ENCODE peak calls at places on chromosomes 1 and 21, in ten cellular contexts. One of them, this sample, is unnamed.

GRCh38 chr1:94925561-94926364 is 1.1 kb downstream of the CNN3 start:
- DNase-seq in breast epithelium: peak
- DNase-seq in transverse colon: peak
- DNase-seq in H1: peak
- DNase-seq in sigmoid colon: peak
- DNase-seq in prostate gland: peak
- DNase-seq in esophagus muscularis mucosa: peak
- DNase-seq in upper lobe of left lung: peak
- DNase-seq in stomach: peak
- DNase-seq in GM23338: peak
- DNase-seq in this sample: no peak

GRCh38 chr21:28336299-28336698 is 656.4 kb downstream of the LTN1 start:
- DNase-seq in stomach: peak
- DNase-seq in H1: no peak
- DNase-seq in prostate gland: peak
- DNase-seq in GM23338: peak
- DNase-seq in upper lobe of left lung: no peak
- DNase-seq in sigmoid colon: no peak
- DNase-seq in breast epithelium: no peak
- DNase-seq in transverse colon: no peak
- DNase-seq in esophagus muscularis mucosa: no peak
- DNase-seq in this sample: no peak

GRCh38 chr1:31704261-31705079 is 653 bp upstream of the COL16A1 start:
- DNase-seq in transverse colon: peak
- DNase-seq in stomach: peak
- DNase-seq in breast epithelium: no peak
- DNase-seq in sigmoid colon: peak
- DNase-seq in H1: no peak
- DNase-seq in esophagus muscularis mucosa: no peak
- DNase-seq in upper lobe of left lung: no peak
- DNase-seq in prostate gland: peak
- DNase-seq in GM23338: peak
- DNase-seq in this sample: no peak

GRCh38 chr1:218585565-218586184 is 240.5 kb downstream of the TGFB2 start:
- DNase-seq in GM23338: peak
- DNase-seq in transverse colon: no peak
- DNase-seq in H1: peak
- DNase-seq in breast epithelium: no peak
- DNase-seq in stomach: no peak
- DNase-seq in prostate gland: no peak
- DNase-seq in upper lobe of left lung: no peak
- DNase-seq in sigmoid colon: no peak
- DNase-seq in esophagus muscularis mucosa: no peak
- DNase-seq in this sample: no peak

GRCh38 chr1:160830321-160831153 is 32.1 kb downstream of the CD244 start:
- DNase-seq in upper lobe of left lung: peak
- DNase-seq in stomach: peak
- DNase-seq in esophagus muscularis mucosa: peak
- DNase-seq in sigmoid colon: no peak
- DNase-seq in H1: no peak
- DNase-seq in breast epithelium: no peak
- DNase-seq in transverse colon: peak
- DNase-seq in GM23338: peak
- DNase-seq in prostate gland: peak
- DNase-seq in this sample: peak

GRCh38 chr1:116486424-116486823 is 84.4 kb downstream of the CD58 start:
- DNase-seq in H1: no peak
- DNase-seq in transverse colon: no peak
- DNase-seq in sigmoid colon: no peak
- DNase-seq in stomach: no peak
- DNase-seq in esophagus muscularis mucosa: no peak
- DNase-seq in prostate gland: no peak
- DNase-seq in breast epithelium: no peak
- DNase-seq in upper lobe of left lung: no peak
- DNase-seq in GM23338: no peak
- DNase-seq in this sample: no peak

GRCh38 chr1:155050560-155051341 is at the start of gene ADAM15:
- DNase-seq in H1: no peak
- DNase-seq in esophagus muscularis mucosa: no peak
- DNase-seq in GM23338: peak
- DNase-seq in stomach: peak
- DNase-seq in transverse colon: peak
- DNase-seq in breast epithelium: peak
- DNase-seq in prostate gland: peak
- DNase-seq in sigmoid colon: peak
- DNase-seq in upper lobe of left lung: peak
- DNase-seq in this sample: peak

GRCh38 chr1:246554201-246554600 is 11.9 kb downstream of the TFB2M start:
- DNase-seq in upper lobe of left lung: no peak
- DNase-seq in prostate gland: no peak
- DNase-seq in GM23338: no peak
- DNase-seq in breast epithelium: no peak
- DNase-seq in H1: no peak
- DNase-seq in stomach: no peak
- DNase-seq in esophagus muscularis mucosa: no peak
- DNase-seq in transverse colon: no peak
- DNase-seq in sigmoid colon: no peak
- DNase-seq in this sample: no peak

GRCh38 chr1:2592672-2593071 is 6.1 kb downstream of the PRXL2B start:
- DNase-seq in H1: no peak
- DNase-seq in esophagus muscularis mucosa: no peak
- DNase-seq in stomach: peak
- DNase-seq in transverse colon: peak
- DNase-seq in sigmoid colon: peak
- DNase-seq in breast epithelium: no peak
- DNase-seq in GM23338: no peak
- DNase-seq in prostate gland: peak
- DNase-seq in upper lobe of left lung: no peak
- DNase-seq in this sample: peak

GRCh38 chr21:15293251-15293650 is 228.5 kb upstream of the NRIP1 start:
- DNase-seq in esophagus muscularis mucosa: no peak
- DNase-seq in stomach: no peak
- DNase-seq in transverse colon: no peak
- DNase-seq in sigmoid colon: no peak
- DNase-seq in breast epithelium: no peak
- DNase-seq in prostate gland: no peak
- DNase-seq in GM23338: peak
- DNase-seq in upper lobe of left lung: no peak
- DNase-seq in H1: no peak
- DNase-seq in this sample: no peak

GRCh38 chr21:37159053-37159776 is 86.2 kb downstream of the TTC3 start:
- DNase-seq in H1: no peak
- DNase-seq in stomach: no peak
- DNase-seq in GM23338: no peak
- DNase-seq in esophagus muscularis mucosa: no peak
- DNase-seq in upper lobe of left lung: no peak
- DNase-seq in sigmoid colon: no peak
- DNase-seq in prostate gland: no peak
- DNase-seq in breast epithelium: no peak
- DNase-seq in transverse colon: no peak
- DNase-seq in this sample: no peak

GRCh38 chr1:36620142-36620541 is 137.4 kb upstream of the CSF3R start:
- DNase-seq in GM23338: no peak
- DNase-seq in sigmoid colon: no peak
- DNase-seq in prostate gland: no peak
- DNase-seq in upper lobe of left lung: no peak
- DNase-seq in breast epithelium: no peak
- DNase-seq in esophagus muscularis mucosa: no peak
- DNase-seq in stomach: no peak
- DNase-seq in H1: no peak
- DNase-seq in transverse colon: no peak
- DNase-seq in this sample: no peak

GRCh38 chr1:205480349-205481278 is 23.9 kb upstream of the CDK18 start:
- DNase-seq in breast epithelium: no peak
- DNase-seq in stomach: no peak
- DNase-seq in transverse colon: no peak
- DNase-seq in sigmoid colon: no peak
- DNase-seq in prostate gland: no peak
- DNase-seq in esophagus muscularis mucosa: no peak
- DNase-seq in H1: no peak
- DNase-seq in upper lobe of left lung: no peak
- DNase-seq in GM23338: no peak
- DNase-seq in this sample: no peak

GRCh38 chr1:16173447-16174260 is 17.8 kb upstream of the EPHA2 start:
- DNase-seq in esophagus muscularis mucosa: no peak
- DNase-seq in breast epithelium: peak
- DNase-seq in prostate gland: peak
- DNase-seq in sigmoid colon: no peak
- DNase-seq in transverse colon: peak
- DNase-seq in GM23338: no peak
- DNase-seq in stomach: peak
- DNase-seq in upper lobe of left lung: peak
- DNase-seq in H1: no peak
- DNase-seq in this sample: peak

GRCh38 chr1:237736372-237737029 is 154.2 kb downstream of the ZP4 start:
- DNase-seq in transverse colon: no peak
- DNase-seq in prostate gland: no peak
- DNase-seq in stomach: no peak
- DNase-seq in GM23338: peak
- DNase-seq in sigmoid colon: no peak
- DNase-seq in breast epithelium: no peak
- DNase-seq in esophagus muscularis mucosa: no peak
- DNase-seq in upper lobe of left lung: no peak
- DNase-seq in H1: no peak
- DNase-seq in this sample: no peak

GRCh38 chr21:31479714-31480113 is 135.7 kb upstream of the TIAM1 start:
- DNase-seq in transverse colon: no peak
- DNase-seq in stomach: no peak
- DNase-seq in prostate gland: no peak
- DNase-seq in H1: no peak
- DNase-seq in sigmoid colon: no peak
- DNase-seq in GM23338: no peak
- DNase-seq in esophagus muscularis mucosa: no peak
- DNase-seq in upper lobe of left lung: no peak
- DNase-seq in breast epithelium: no peak
- DNase-seq in this sample: no peak

GRCh38 chr1:231374394-231374793 is 36.3 kb downstream of the SPRTN start:
- DNase-seq in breast epithelium: no peak
- DNase-seq in transverse colon: no peak
- DNase-seq in upper lobe of left lung: no peak
- DNase-seq in stomach: no peak
- DNase-seq in sigmoid colon: no peak
- DNase-seq in H1: no peak
- DNase-seq in esophagus muscularis mucosa: no peak
- DNase-seq in GM23338: no peak
- DNase-seq in prostate gland: no peak
- DNase-seq in this sample: no peak

DNA sequence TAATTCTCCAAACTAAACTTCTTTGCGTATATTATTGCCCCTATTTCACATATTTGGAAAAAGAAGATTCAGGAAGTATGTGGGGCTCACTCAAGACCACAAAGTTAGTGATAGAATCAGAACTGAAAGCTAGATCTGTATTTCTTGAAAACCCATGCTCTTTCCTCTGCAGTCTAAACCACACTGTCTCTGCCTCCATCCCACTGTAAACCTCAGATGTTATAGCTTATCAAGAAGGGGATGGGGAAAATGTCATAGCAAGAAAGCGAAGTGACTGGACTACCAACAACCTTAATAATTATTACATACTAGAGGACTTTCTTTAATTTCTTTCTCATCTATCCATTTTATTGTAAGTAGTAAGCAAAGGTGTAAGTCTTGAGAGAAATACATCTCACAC is 257.7 kb upstream of the SGIP1 start:
- DNase-seq in transverse colon: no peak
- DNase-seq in prostate gland: no peak
- DNase-seq in esophagus muscularis mucosa: no peak
- DNase-seq in upper lobe of left lung: no peak
- DNase-seq in sigmoid colon: no peak
- DNase-seq in stomach: no peak
- DNase-seq in H1: no peak
- DNase-seq in breast epithelium: no peak
- DNase-seq in GM23338: no peak
- DNase-seq in this sample: no peak
- H3K27ac ChIP-seq in transverse colon: peak
- H3K27ac ChIP-seq in prostate gland: no peak
- H3K27ac ChIP-seq in esophagus muscularis mucosa: peak
- H3K27ac ChIP-seq in upper lobe of left lung: peak
- H3K27ac ChIP-seq in sigmoid colon: peak
- H3K27ac ChIP-seq in stomach: peak
- H3K27ac ChIP-seq in H1: no peak
- H3K27ac ChIP-seq in breast epithelium: peak
- H3K27ac ChIP-seq in GM23338: no peak
- H3K27ac ChIP-seq in this sample: no peak

GRCh38 chr1:37705399-37705798 is 13.1 kb downstream of the CDCA8 start:
- DNase-seq in stomach: no peak
- DNase-seq in esophagus muscularis mucosa: no peak
- DNase-seq in GM23338: no peak
- DNase-seq in prostate gland: no peak
- DNase-seq in transverse colon: no peak
- DNase-seq in sigmoid colon: no peak
- DNase-seq in upper lobe of left lung: no peak
- DNase-seq in breast epithelium: no peak
- DNase-seq in H1: no peak
- DNase-seq in this sample: no peak
- TF ChIP-seq POLR2AphosphoS5 in stomach: no peak
- TF ChIP-seq POLR2AphosphoS5 in esophagus muscularis mucosa: no peak
- TF ChIP-seq POLR2AphosphoS5 in GM23338: no peak
- TF ChIP-seq POLR2AphosphoS5 in prostate gland: no peak
- TF ChIP-seq POLR2AphosphoS5 in transverse colon: no peak
- TF ChIP-seq POLR2AphosphoS5 in sigmoid colon: no peak
- TF ChIP-seq POLR2AphosphoS5 in upper lobe of left lung: no peak
- TF ChIP-seq POLR2AphosphoS5 in breast epithelium: no peak
- TF ChIP-seq POLR2AphosphoS5 in H1: no peak
- TF ChIP-seq POLR2AphosphoS5 in this sample: no peak

DNA sequence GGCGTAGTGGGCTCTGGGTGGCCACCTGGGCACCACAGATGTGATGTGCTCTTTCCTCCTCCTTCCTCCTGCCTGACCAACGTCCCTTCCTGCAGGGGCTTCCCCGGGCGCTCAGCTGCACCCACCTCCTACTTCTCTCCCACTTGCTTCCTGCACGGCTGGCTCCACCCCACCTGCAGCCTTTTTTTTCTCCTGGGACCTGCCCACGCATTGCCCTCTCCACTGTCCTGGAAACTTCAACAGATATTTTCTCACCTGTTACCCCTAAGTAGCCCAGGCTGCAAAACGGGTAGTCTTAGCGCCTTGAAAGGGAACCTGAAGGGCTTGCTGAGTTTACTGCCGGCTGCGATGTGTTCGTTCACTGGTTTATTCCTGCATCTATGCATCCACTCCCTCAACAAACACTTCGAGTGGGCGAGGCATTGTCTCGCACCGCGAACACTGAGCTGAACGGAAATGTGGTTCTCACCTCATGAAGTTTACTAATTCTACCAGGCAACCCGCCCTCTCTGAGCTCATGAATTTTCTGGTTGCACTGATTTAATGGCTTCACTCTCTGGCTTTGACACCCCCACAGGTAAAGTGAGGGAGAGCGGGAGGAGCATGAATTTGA is 23.6 kb downstream of the ZBTB18 start:
- DNase-seq in GM23338: no peak
- DNase-seq in esophagus muscularis mucosa: no peak
- DNase-seq in sigmoid colon: no peak
- DNase-seq in upper lobe of left lung: no peak
- DNase-seq in stomach: peak
- DNase-seq in H1: no peak
- DNase-seq in prostate gland: no peak
- DNase-seq in transverse colon: peak
- DNase-seq in breast epithelium: no peak
- DNase-seq in this sample: no peak
- H3K27ac ChIP-seq in GM23338: no peak
- H3K27ac ChIP-seq in esophagus muscularis mucosa: no peak
- H3K27ac ChIP-seq in sigmoid colon: no peak
- H3K27ac ChIP-seq in upper lobe of left lung: no peak
- H3K27ac ChIP-seq in stomach: no peak
- H3K27ac ChIP-seq in H1: no peak
- H3K27ac ChIP-seq in prostate gland: no peak
- H3K27ac ChIP-seq in transverse colon: no peak
- H3K27ac ChIP-seq in breast epithelium: no peak
- H3K27ac ChIP-seq in this sample: no peak

GRCh38 chr1:87111659-87112339 is 197.4 kb downstream of the HS2ST1 start:
- DNase-seq in esophagus muscularis mucosa: no peak
- DNase-seq in H1: no peak
- DNase-seq in breast epithelium: no peak
- DNase-seq in stomach: no peak
- DNase-seq in transverse colon: no peak
- DNase-seq in sigmoid colon: no peak
- DNase-seq in upper lobe of left lung: no peak
- DNase-seq in prostate gland: no peak
- DNase-seq in GM23338: no peak
- DNase-seq in this sample: no peak
- TF ChIP-seq POLR2AphosphoS5 in esophagus muscularis mucosa: no peak
- TF ChIP-seq POLR2AphosphoS5 in H1: no peak
- TF ChIP-seq POLR2AphosphoS5 in breast epithelium: no peak
- TF ChIP-seq POLR2AphosphoS5 in stomach: no peak
- TF ChIP-seq POLR2AphosphoS5 in transverse colon: no peak
- TF ChIP-seq POLR2AphosphoS5 in sigmoid colon: no peak
- TF ChIP-seq POLR2AphosphoS5 in upper lobe of left lung: no peak
- TF ChIP-seq POLR2AphosphoS5 in prostate gland: no peak
- TF ChIP-seq POLR2AphosphoS5 in GM23338: no peak
- TF ChIP-seq POLR2AphosphoS5 in this sample: no peak